ENCODE peak calls at places on chromosomes 7 and 10, in five cellular contexts. X, O, Z, A and R are unnamed samples.

GRCh38 chr10:102234866-102235597 is 6.3 kb downstream of the PITX3 start:
- DNase-seq in X (no peak), O (no peak), Z (no peak), A (no peak), R (no peak)

GRCh38 chr7:123030631-123031030 is 35.1 kb upstream of the TAS2R16 start:
- DNase-seq in X (no peak), O (no peak), Z (no peak), A (no peak), R (no peak)

GRCh38 chr10:89954787-89955566 is 253.6 kb downstream of the KIF20B start:
- DNase-seq in X (peak; percentile 10), O (no peak), Z (peak; percentile 15), A (no peak), R (peak; percentile 5)

GRCh38 chr10:27240891-27241639 is 468 bp upstream of the ACBD5 start:
- DNase-seq in X (peak; percentile 66), O (no peak), Z (peak; percentile 48), A (peak; percentile 32), R (peak; percentile 56)

GRCh38 chr10:103872137-103872933 is 17.0 kb upstream of the SH3PXD2A start:
- DNase-seq in X (no peak), O (no peak), Z (peak; percentile 81), A (no peak), R (no peak)

GRCh38 chr10:109981641-109982040 is 26.1 kb upstream of the ADD3 start:
- DNase-seq in X (no peak), O (no peak), Z (peak; percentile 83), A (no peak), R (no peak)

GRCh38 chr10:125158528-125159485 is 1.6 kb downstream of the CTBP2 start:
- DNase-seq in X (no peak), O (no peak), Z (peak; percentile 71), A (peak; percentile 65), R (no peak)

GRCh38 chr7:106812027-106812643 is 52.9 kb upstream of the PIK3CG start:
- DNase-seq in X (peak; percentile 11), O (no peak), Z (peak; percentile 49), A (no peak), R (no peak)

GRCh38 chr10:44830022-44830421 is 81.1 kb upstream of the TMEM72 start:
- DNase-seq in X (no peak), O (no peak), Z (peak; percentile 69), A (no peak), R (no peak)

GRCh38 chr7:65509368-65510186 is 135.9 kb downstream of the ZNF92 start:
- DNase-seq in X (peak; percentile 78), O (no peak), Z (peak; percentile 37), A (no peak), R (peak; percentile 49)

GRCh38 chr7:157829491-157829890 is 492.7 kb downstream of the DNAJB6 start:
- DNase-seq in X (no peak), O (no peak), Z (no peak), A (no peak), R (no peak)

GRCh38 chr7:45217358-45217757 is 59.8 kb downstream of the RAMP3 start:
- DNase-seq in X (no peak), O (no peak), Z (no peak), A (peak; percentile 22), R (no peak)

GRCh38 chr7:24825931-24826661 is 68.8 kb upstream of the GSDME start:
- DNase-seq in X (no peak), O (peak; percentile 93), Z (peak; percentile 78), A (peak; percentile 84), R (peak; percentile 53)

GRCh38 chr7:24826662-24827020 is 69.4 kb upstream of the GSDME start:
- DNase-seq in X (no peak), O (no peak), Z (no peak), A (no peak), R (no peak)

GRCh38 chr7:24827027-24827426 is 69.8 kb upstream of the GSDME start:
- DNase-seq in X (no peak), O (no peak), Z (no peak), A (no peak), R (no peak)

GRCh38 chr7:24828871-24829661 is 71.8 kb upstream of the GSDME start:
- DNase-seq in X (no peak), O (no peak), Z (no peak), A (peak; percentile 17), R (no peak)

GRCh38 chr7:24827589-24827988 is 70.3 kb upstream of the GSDME start:
- DNase-seq in X (no peak), O (no peak), Z (peak; percentile 87), A (no peak), R (no peak)
- TF ChIP-seq EZH2phosphoT487 in X (no peak), O (no peak), Z (no peak), A (no peak), R (no peak)

GRCh38 chr7:155883491-155884224 is 71.4 kb upstream of the SHH start:
- DNase-seq in X (no peak), O (no peak), Z (no peak), A (no peak), R (no peak)
- TF ChIP-seq EZH2phosphoT487 in X (no peak), O (no peak), Z (no peak), A (no peak), R (no peak)

GRCh38 chr7:909358-910329 is 33.3 kb downstream of the GET4 start:
- DNase-seq in X (peak; percentile 64), O (no peak), Z (peak; percentile 63), A (peak; percentile 65), R (no peak)

GRCh38 chr7:904847-905246 is 28.5 kb downstream of the GET4 start:
- DNase-seq in X (no peak), O (no peak), Z (peak; percentile 64), A (no peak), R (no peak)

GRCh38 chr7:908159-908918 is 32.0 kb downstream of the GET4 start:
- DNase-seq in X (no peak), O (no peak), Z (no peak), A (no peak), R (no peak)

GRCh38 chr7:906776-907157 is 30.4 kb downstream of the GET4 start:
- DNase-seq in X (no peak), O (no peak), Z (peak; percentile 26), A (no peak), R (no peak)

GRCh38 chr7:907158-907980 is 31.0 kb downstream of the GET4 start:
- DNase-seq in X (no peak), O (no peak), Z (peak; percentile 26), A (no peak), R (no peak)
- TF ChIP-seq EZH2phosphoT487 in X (no peak), O (no peak), Z (no peak), A (no peak), R (no peak)

GRCh38 chr10:113767222-113767621 is 15.7 kb downstream of the PLEKHS1 start:
- DNase-seq in X (no peak), O (no peak), Z (no peak), A (no peak), R (no peak)
- TF ChIP-seq EZH2phosphoT487 in X (no peak), O (no peak), Z (no peak), A (no peak), R (no peak)